ENCODE peak calls at places on chromosomes 13 and 19, in seven cellular contexts. R is stimulated activated CD4-positive, alpha-beta T cell treated with anti-CD3 and anti-CD28 coated beads, Interleukin-15, amount 100 ng/mL, for 1 hour; F is progenitor cell of endocrine pancreas; C is CD14-positive monocyte; A is pancreas; V is substantia nigra; N is stimulated activated CD8-positive, alpha-beta memory T cell treated with anti-CD3 and anti-CD28 coated beads, Interleukin-15, amount 100 ng/mL, for 24 hours. O is an unnamed sample.
A peak's percentile ranks its signal among the peaks of the same experiment; 100 is the strongest.

GRCh38 chr13:93305886-93306285 is 79.3 kb downstream of the GPC6 start:
- DNase-seq in R (no peak), F (no peak), C (no peak), A (no peak), V (no peak), N (no peak), O (no peak)

GRCh38 chr19:48982280-48982679 is 10.8 kb downstream of the GYS1 start:
- DNase-seq in R (no peak), F (no peak), C (no peak), A (no peak), V (no peak), N (no peak), O (no peak)

GRCh38 chr19:30428281-30428680 is 56.1 kb downstream of the ZNF536 start:
- DNase-seq in R (no peak), F (no peak), C (no peak), A (no peak), V (no peak), N (no peak), O (no peak)

GRCh38 chr13:45490068-45490467 is 25.3 kb downstream of the COG3 start:
- DNase-seq in R (no peak), F (no peak), C (no peak), A (no peak), V (no peak), N (no peak), O (peak; percentile 14)

GRCh38 chr19:18436651-18437478 is 1.1 kb downstream of the ISYNA1 start:
- DNase-seq in R (peak; percentile 58), F (peak; percentile 74), C (no peak), A (peak; percentile 65), V (peak; percentile 49), N (no peak), O (peak; percentile 98)

GRCh38 chr13:46495647-46496046 is 57.3 kb upstream of the LRCH1 start:
- DNase-seq in R (no peak), F (no peak), C (no peak), A (no peak), V (no peak), N (no peak), O (no peak)

GRCh38 chr19:13156968-13157882 is 7.0 kb downstream of the IER2 start:
- DNase-seq in R (no peak), F (no peak), C (no peak), A (no peak), V (no peak), N (no peak), O (no peak)

GRCh38 chr13:79782541-79783216 is 301.7 kb downstream of the NDFIP2 start:
- DNase-seq in R (no peak), F (peak; percentile 42), C (no peak), A (peak; percentile 57), V (peak; percentile 44), N (no peak), O (no peak)

GRCh38 chr13:97043302-97043701 is 49.0 kb upstream of the OXGR1 start:
- DNase-seq in R (no peak), F (no peak), C (no peak), A (no peak), V (no peak), N (no peak), O (peak; percentile 25)

GRCh38 chr19:49492573-49493411 is 3.4 kb upstream of the RPS11 start:
- DNase-seq in R (no peak), F (no peak), C (no peak), A (no peak), V (no peak), N (no peak), O (peak; percentile 60)

GRCh38 chr19:45676851-45677263 is 8.8 kb downstream of the GIPR start:
- DNase-seq in R (no peak), F (no peak), C (no peak), A (peak; percentile 60), V (no peak), N (no peak), O (no peak)

GRCh38 chr19:5481957-5482356 is 26.7 kb downstream of the ZNRF4 start:
- DNase-seq in R (no peak), F (no peak), C (no peak), A (no peak), V (no peak), N (no peak), O (no peak)

GRCh38 chr13:109036091-109036490 is 406.7 kb downstream of the MYO16 start:
- DNase-seq in R (no peak), F (no peak), C (no peak), A (no peak), V (no peak), N (no peak), O (no peak)

GRCh38 chr13:24680258-24680920 is at the start of gene ATP12A:
- DNase-seq in R (no peak), F (peak; percentile 70), C (no peak), A (peak; percentile 24), V (no peak), N (no peak), O (peak; percentile 62)

GRCh38 chr13:45167611-45168554 is 33.0 kb downstream of the KCTD4 start:
- DNase-seq in R (no peak), F (no peak), C (no peak), A (peak; percentile 54), V (no peak), N (no peak), O (no peak)

GRCh38 chr13:83796364-83796763 is 85.9 kb downstream of the SLITRK1 start:
- DNase-seq in R (no peak), F (no peak), C (no peak), A (no peak), V (no peak), N (no peak), O (no peak)

GRCh38 chr19:4391701-4392543 is 8.4 kb downstream of the SH3GL1 start:
- DNase-seq in R (no peak), F (no peak), C (no peak), A (no peak), V (no peak), N (no peak), O (no peak)

GRCh38 chr19:10270180-10270615 is 722 bp upstream of the ICAM1 start:
- DNase-seq in R (peak; percentile 20), F (no peak), C (peak; percentile 98), A (peak; percentile 71), V (peak; percentile 62), N (no peak), O (no peak)

GRCh38 chr13:73335226-73335625 is 276.4 kb downstream of the KLF5 start:
- DNase-seq in R (no peak), F (no peak), C (no peak), A (no peak), V (no peak), N (no peak), O (no peak)

GRCh38 chr13:29654807-29655547 is 59.5 kb upstream of the SLC7A1 start:
- DNase-seq in R (no peak), F (no peak), C (no peak), A (no peak), V (no peak), N (no peak), O (no peak)

GRCh38 chr13:61728468-61728867 is 312.8 kb upstream of the PCDH20 start:
- DNase-seq in R (no peak), F (no peak), C (no peak), A (no peak), V (no peak), N (no peak), O (no peak)

GRCh38 chr19:50695251-50696064 is 24.1 kb downstream of the SHANK1 start:
- DNase-seq in R (no peak), F (peak; percentile 66), C (no peak), A (no peak), V (no peak), N (no peak), O (no peak)